ENCODE peak calls at places on chromosomes 1 and 21, in six cellular contexts. W is GM06990, X is occipital lobe, H is dermis blood vessel endothelial cell, Y is left cardiac atrium, C is B cell. G is an unnamed sample.
A peak's percentile ranks its signal among the peaks of the same experiment; 100 is the strongest.

GRCh38 chr1:34126486-34126885 is 38.5 kb downstream of the CSMD2 start:
- DNase-seq in W (no peak), X (no peak), H (no peak), Y (no peak), C (no peak), G (no peak)

GRCh38 chr21:36554411-36555157 is 74.7 kb upstream of the CLDN14 start:
- DNase-seq in W (no peak), X (no peak), H (no peak), Y (no peak), C (no peak), G (no peak)

GRCh38 chr1:6711174-6711573 is 9.6 kb upstream of the DNAJC11 start:
- DNase-seq in W (no peak), X (no peak), H (no peak), Y (no peak), C (no peak), G (no peak)

GRCh38 chr1:23558140-23558871 is 995 bp downstream of the ID3 start:
- DNase-seq in W (peak; percentile 78), X (no peak), H (peak; percentile 74), Y (peak; percentile 85), C (peak; percentile 46), G (no peak)

GRCh38 chr1:90722874-90723273 is 5.8 kb upstream of the BARHL2 start:
- DNase-seq in W (no peak), X (no peak), H (no peak), Y (no peak), C (no peak), G (no peak)

GRCh38 chr1:96087719-96088118 is 633.9 kb upstream of the PTBP2 start:
- DNase-seq in W (no peak), X (no peak), H (no peak), Y (no peak), C (no peak), G (no peak)

GRCh38 chr1:18480315-18481189 is at the start of gene KLHDC7A:
- DNase-seq in W (no peak), X (peak; percentile 12), H (no peak), Y (no peak), C (no peak), G (no peak)

GRCh38 chr1:107803579-107803978 is 161.4 kb downstream of the VAV3 start:
- DNase-seq in W (no peak), X (no peak), H (no peak), Y (no peak), C (no peak), G (no peak)

GRCh38 chr1:201348211-201348566 is 29.3 kb downstream of the TNNT2 start:
- DNase-seq in W (no peak), X (no peak), H (peak; percentile 66), Y (peak; percentile 8), C (peak; percentile 16), G (no peak)

GRCh38 chr1:87436534-87436933 is 107.9 kb downstream of the LMO4 start:
- DNase-seq in W (no peak), X (no peak), H (no peak), Y (peak; percentile 52), C (no peak), G (no peak)

GRCh38 chr1:244397086-244397485 is 54.6 kb downstream of the ADSS2 start:
- DNase-seq in W (no peak), X (no peak), H (no peak), Y (no peak), C (no peak), G (no peak)

GRCh38 chr1:167052389-167052788 is 37.8 kb downstream of the GPA33 start:
- DNase-seq in W (no peak), X (no peak), H (peak; percentile 27), Y (no peak), C (no peak), G (no peak)

GRCh38 chr21:38805282-38806152 is at the start of gene ETS2:
- DNase-seq in W (peak; percentile 83), X (peak; percentile 85), H (peak; percentile 82), Y (peak; percentile 92), C (peak; percentile 63), G (peak; percentile 36)

GRCh38 chr1:40781614-40781971 is 2.0 kb upstream of the KCNQ4 start:
- DNase-seq in W (no peak), X (no peak), H (no peak), Y (no peak), C (no peak), G (no peak)

GRCh38 chr1:118360817-118361216 is 175.8 kb upstream of the SPAG17 start:
- DNase-seq in W (no peak), X (no peak), H (no peak), Y (no peak), C (no peak), G (no peak)

GRCh38 chr1:248849152-248849551 is 9.7 kb downstream of the ZNF692 start:
- DNase-seq in W (no peak), X (no peak), H (no peak), Y (no peak), C (no peak), G (no peak)